ENCODE peak calls at places on chromosomes 6 and 20, in four cellular contexts. V is activated effector memory CD4-positive, alpha-beta T cell treated with Interleukin-2 at 50 U/mL for 16 hours; Q is amniotic stem cell; M is Kasumi-1. D is an unnamed sample.

GRCh38 chr6:35049885-35050284 is 91.3 kb downstream of the TCP11 start:
- DNase-seq in V (no peak), Q (no peak), M (no peak), D (peak)

GRCh38 chr20:46076806-46077205 is 13.0 kb downstream of the NCOA5 start:
- DNase-seq in M (no peak), Q (no peak), V (no peak), D (no peak)

GRCh38 chr6:64224819-64225218 is 589.2 kb downstream of the PHF3 start:
- DNase-seq in M (no peak), Q (no peak), V (no peak), D (no peak)

GRCh38 chr6:168609026-168609685 is 168.2 kb downstream of the SMOC2 start:
- DNase-seq in M (no peak), Q (no peak), V (no peak), D (no peak)

GRCh38 chr6:163745566-163746400 is 331.3 kb downstream of the QKI start:
- DNase-seq in V (no peak), Q (peak), M (no peak), D (peak)

GRCh38 chr6:53023323-53023722 is 28.2 kb upstream of the GSTA4 start:
- DNase-seq in M (no peak), Q (no peak), V (no peak), D (no peak)

GRCh38 chr6:109720336-109720735 is 29.2 kb downstream of the FIG4 start:
- DNase-seq in M (no peak), V (no peak), Q (no peak), D (no peak)

GRCh38 chr20:58649288-58650180 is 1.5 kb upstream of the STX16 start:
- DNase-seq in M (peak), Q (no peak), V (peak), D (no peak)

GRCh38 chr20:50400705-50401045 is 109.5 kb upstream of the PTPN1 start:
- DNase-seq in V (no peak), M (no peak), Q (no peak), D (no peak)

GRCh38 chr6:72820906-72821305 is 199.0 kb downstream of the KCNQ5 start:
- DNase-seq in V (no peak), Q (no peak), M (peak), D (no peak)

GRCh38 chr6:15329154-15329781 is 83.4 kb downstream of the JARID2 start:
- DNase-seq in V (no peak), Q (peak), M (no peak), D (peak)

D was measured in HCEC 1CT.